ENCODE peak calls at places on chromosomes 11 and 22, in seven cellular contexts. O is naive thymus-derived CD4-positive, alpha-beta T cell; U is gastrocnemius medialis; D is CD8-positive, alpha-beta memory T cell; H is fibroblast of lung; C is thoracic aorta; L is small intestine. Z is an unnamed sample.

GRCh38 chr11:34564406-34564805 is 50.8 kb upstream of the ELF5 start:
- DNase-seq in O (no peak), U (no peak), D (no peak), H (no peak), C (no peak), L (no peak), Z (peak; percentile 78)

GRCh38 chr11:13720940-13721339 is 52.5 kb downstream of the FAR1 start:
- DNase-seq in O (no peak), U (no peak), D (no peak), H (no peak), C (no peak), L (no peak), Z (peak; percentile 40)

GRCh38 chr11:120207517-120207916 is 3.3 kb upstream of the OAF start:
- DNase-seq in O (no peak), U (no peak), D (no peak), H (peak; percentile 24), C (no peak), L (no peak), Z (no peak)

GRCh38 chr11:117545706-117546105 is 218.1 kb downstream of the CEP164 start:
- DNase-seq in O (no peak), U (no peak), D (no peak), H (no peak), C (no peak), L (no peak), Z (no peak)

GRCh38 chr11:26621147-26621546 is 49.1 kb upstream of the MUC15 start:
- DNase-seq in O (no peak), U (no peak), D (no peak), H (peak; percentile 76), C (no peak), L (no peak), Z (peak; percentile 97)

GRCh38 chr11:60378359-60378758 is at the start of gene MS4A7:
- DNase-seq in O (no peak), U (peak; percentile 34), D (no peak), H (no peak), C (no peak), L (no peak), Z (no peak)

GRCh38 chr11:82752801-82753200 is 19.1 kb upstream of the FAM181B start:
- DNase-seq in O (no peak), U (no peak), D (no peak), H (no peak), C (no peak), L (no peak), Z (no peak)

GRCh38 chr11:6992026-6992425 is 28.1 kb downstream of the ZNF214 start:
- DNase-seq in O (no peak), U (no peak), D (no peak), H (peak; percentile 39), C (no peak), L (no peak), Z (peak; percentile 22)

GRCh38 chr22:48749555-48750227 is 1078.0 kb downstream of the BRD1 start:
- DNase-seq in O (no peak), U (no peak), D (no peak), H (no peak), C (no peak), L (no peak), Z (no peak)

GRCh38 chr11:101321222-101321621 is 191.6 kb upstream of the PGR start:
- DNase-seq in O (no peak), U (no peak), D (no peak), H (no peak), C (no peak), L (no peak), Z (peak; percentile 55)

GRCh38 chr11:1547467-1548098 is 24.5 kb downstream of the DUSP8 start:
- DNase-seq in O (no peak), U (no peak), D (no peak), H (no peak), C (no peak), L (no peak), Z (no peak)

GRCh38 chr11:43404406-43404805 is 45.7 kb downstream of the TTC17 start:
- DNase-seq in O (no peak), U (no peak), D (no peak), H (no peak), C (no peak), L (no peak), Z (peak; percentile 77)

GRCh38 chr11:43401252-43401651 is 42.5 kb downstream of the TTC17 start:
- DNase-seq in O (no peak), U (no peak), D (no peak), H (no peak), C (no peak), L (no peak), Z (no peak)

GRCh38 chr11:43404836-43405479 is 46.2 kb downstream of the TTC17 start:
- DNase-seq in O (no peak), U (no peak), D (no peak), H (no peak), C (no peak), L (no peak), Z (peak; percentile 35)

GRCh38 chr11:43399983-43400630 is 41.4 kb downstream of the TTC17 start:
- DNase-seq in O (no peak), U (no peak), D (no peak), H (no peak), C (no peak), L (no peak), Z (peak; percentile 5)

DNA sequence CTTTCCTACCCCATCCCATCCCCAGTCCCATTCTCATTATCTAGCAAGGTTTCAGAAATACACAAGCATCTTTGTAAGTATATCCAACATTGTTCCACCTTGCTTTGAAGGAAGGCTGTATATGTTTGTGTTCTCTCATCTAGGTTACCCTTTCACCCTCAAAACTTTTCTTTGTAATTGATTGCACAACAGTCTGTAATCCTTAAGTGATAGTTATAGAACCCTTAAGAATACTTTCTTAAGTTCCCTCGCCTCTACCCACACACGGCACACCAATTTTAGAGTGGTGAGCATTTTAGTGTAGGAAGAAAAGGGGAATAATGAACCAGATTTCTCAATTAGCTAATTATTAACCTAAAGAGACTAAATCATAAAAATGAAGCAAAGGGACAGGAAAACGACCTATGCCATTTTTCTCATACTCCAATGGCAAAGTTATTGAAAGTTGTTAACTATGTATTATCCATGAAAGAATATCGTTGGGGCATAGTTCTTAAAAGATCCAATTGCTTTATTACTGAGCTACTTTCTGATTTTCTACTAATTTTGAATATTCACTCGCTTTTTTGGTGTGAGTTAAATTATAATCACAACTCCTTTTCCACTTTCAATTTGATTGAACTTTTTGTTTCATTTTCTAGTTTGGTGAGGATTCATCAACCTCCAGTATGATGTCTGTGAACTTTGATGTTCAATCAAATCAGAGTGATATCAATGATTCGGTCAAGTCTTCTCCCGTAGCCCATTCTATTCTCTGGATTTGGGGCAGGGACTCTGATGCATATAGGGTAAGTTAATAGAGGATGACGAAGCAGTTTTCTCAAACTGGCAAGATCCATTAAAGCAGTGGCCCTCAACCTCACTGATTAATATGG is 44.9 kb downstream of the TTC17 start:
- DNase-seq in O (no peak), U (no peak), D (no peak), H (no peak), C (no peak), L (peak; percentile 5), Z (no peak)
- H3K4me3 ChIP-seq in O (no peak overlapping the region), U (no peak overlapping the region), D (no peak overlapping the region), H (no peak overlapping the region), C (no peak overlapping the region), L (no peak overlapping the region), Z (no peak overlapping the region)

GRCh38 chr11:12209096-12209495 is 98.7 kb downstream of the MICAL2 start:
- DNase-seq in O (no peak), U (no peak), D (no peak), H (no peak), C (no peak), L (no peak), Z (no peak)

GRCh38 chr11:12210200-12210599 is 99.8 kb downstream of the MICAL2 start:
- DNase-seq in O (no peak), U (no peak), D (no peak), H (no peak), C (no peak), L (no peak), Z (no peak)

GRCh38 chr11:12212181-12212820 is 101.9 kb downstream of the MICAL2 start:
- DNase-seq in O (no peak), U (no peak), D (no peak), H (no peak), C (no peak), L (no peak), Z (no peak)

GRCh38 chr11:12212821-12213185 is 102.4 kb downstream of the MICAL2 start:
- DNase-seq in O (no peak), U (no peak), D (no peak), H (peak; percentile 37), C (no peak), L (no peak), Z (no peak)

DNA sequence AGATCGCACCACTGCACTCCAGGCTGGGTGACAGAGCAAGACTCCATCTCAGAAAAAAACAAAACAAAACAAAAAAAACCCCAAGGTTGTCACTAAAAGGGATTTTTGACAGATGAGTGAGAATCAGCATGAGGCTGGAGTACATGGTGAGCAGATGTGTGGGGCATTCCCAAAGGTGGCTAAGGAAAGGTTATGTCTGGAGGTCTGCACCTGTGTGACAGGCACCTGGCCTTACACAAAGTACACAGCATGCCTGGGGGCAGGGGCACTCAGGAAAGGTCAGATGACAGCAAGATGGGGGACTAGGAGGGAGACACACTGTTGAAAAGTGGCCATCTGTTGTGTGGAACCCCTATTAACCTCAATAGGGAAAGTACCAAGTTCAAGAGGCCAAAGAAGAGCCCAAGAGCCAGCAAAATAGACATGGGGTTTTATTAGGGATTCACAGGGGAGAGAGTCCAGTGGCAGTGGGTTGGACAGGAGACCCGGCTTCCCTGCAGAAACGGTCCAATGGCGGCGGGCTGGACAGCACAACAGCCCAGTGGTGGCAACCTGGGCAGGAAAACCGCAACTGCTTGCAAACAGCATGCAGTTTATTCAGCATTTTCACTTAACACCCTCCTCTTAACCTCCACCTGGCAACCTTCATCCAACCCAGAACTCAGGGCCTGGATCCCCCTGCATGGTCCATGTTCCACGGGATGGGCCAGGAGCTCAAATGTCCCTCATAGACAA is 101.1 kb downstream of the MICAL2 start:
- DNase-seq in O (no peak), U (no peak), D (no peak), H (no peak), C (no peak), L (no peak), Z (no peak)
- H3K36me3 ChIP-seq in O (no peaks in the 10 kb centered on the region), U (no peaks in the 10 kb centered on the region), D (peaks cover 25% of the 10 kb centered on the region), H (peaks cover 21% of the 10 kb centered on the region), C (peaks cover 78% of the 10 kb centered on the region), L (no peaks in the 10 kb centered on the region), Z (peaks cover 17% of the 10 kb centered on the region)

DNA sequence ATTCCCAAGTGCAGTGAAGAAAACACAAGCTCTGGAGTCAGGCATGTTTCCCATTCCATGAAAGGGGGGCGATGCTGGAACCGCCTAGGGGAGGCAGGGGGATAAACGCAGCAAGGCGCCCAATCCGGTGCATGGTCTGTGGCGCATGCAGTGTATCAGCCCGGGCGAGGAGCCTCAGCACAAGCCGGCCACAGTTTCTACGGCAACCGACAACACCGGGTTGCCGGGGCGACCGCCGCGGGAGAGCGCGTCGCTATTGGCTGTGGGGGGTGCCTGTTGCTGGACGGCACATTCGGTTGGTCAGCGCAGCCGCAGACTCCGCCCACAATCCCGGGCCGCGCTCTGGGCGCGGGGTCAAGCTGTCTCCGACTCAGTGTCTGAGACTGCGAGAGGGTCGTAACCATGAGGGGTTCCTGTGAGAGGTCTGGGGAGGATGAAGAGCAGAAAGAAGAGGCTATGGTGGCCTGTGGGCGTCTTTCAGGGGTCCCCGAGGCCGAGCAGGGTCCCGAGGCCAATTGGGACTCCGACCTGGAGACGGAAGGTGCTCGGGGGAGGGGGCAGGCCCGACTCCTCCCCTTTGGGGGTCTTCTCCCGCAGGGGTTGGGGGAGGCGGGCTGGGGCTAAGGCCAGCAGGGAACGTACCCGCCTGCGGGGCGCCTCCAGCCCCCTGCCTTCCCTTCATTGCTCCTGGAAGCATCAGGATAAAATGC is at the start of gene LRRC74B:
- DNase-seq in O (peak; percentile 59), U (peak; percentile 88), D (peak; percentile 11), H (peak; percentile 89), C (peak; percentile 50), L (peak; percentile 80), Z (peak; percentile 75)
- H3K4me3 ChIP-seq in O (peak within 1 kb of the TSS; percentile 16), U (peak within 1 kb of the TSS; percentile 78), D (peak within 1 kb of the TSS; percentile 52), H (peak within 1 kb of the TSS; percentile 62), C (peak within 1 kb of the TSS; percentile 72), L (no peak within 1 kb of the TSS), Z (peak within 1 kb of the TSS; percentile 32)

GRCh38 chr11:72227316-72228228 is 3.0 kb downstream of the INPPL1 start:
- DNase-seq in O (no peak), U (peak; percentile 15), D (no peak), H (peak; percentile 50), C (no peak), L (no peak), Z (no peak)
- H3K36me3 ChIP-seq in O (peaks cover 57% of the 10 kb centered on the region), U (no peaks in the 10 kb centered on the region), D (peaks cover 26% of the 10 kb centered on the region), H (peaks cover 43% of the 10 kb centered on the region), C (peaks cover 46% of the 10 kb centered on the region), L (peaks cover 9% of the 10 kb centered on the region), Z (peaks cover 49% of the 10 kb centered on the region)

Z was measured in bronchial epithelial cell.